ENCODE peak calls at places on chromosomes 11 and 22, in seven cellular contexts. One of them, this sample, is unnamed.

GRCh38 chr11:124415356-124415923 is 9.2 kb downstream of the OR8B4 start:
- DNase-seq in brain microvascular endothelial cell: peak; percentile 7
- DNase-seq in RWPE2: no peak
- DNase-seq in body of pancreas: peak; percentile 8
- DNase-seq in naive thymus-derived CD8-positive, alpha-beta T cell: no peak
- DNase-seq in retina: peak; percentile 33
- DNase-seq in NCI-H1105: peak; percentile 46
- DNase-seq in this sample: no peak

GRCh38 chr22:20531404-20532181 is 24.2 kb downstream of the MED15 start:
- DNase-seq in naive thymus-derived CD8-positive, alpha-beta T cell: no peak
- DNase-seq in brain microvascular endothelial cell: peak; percentile 78
- DNase-seq in body of pancreas: no peak
- DNase-seq in RWPE2: peak; percentile 93
- DNase-seq in retina: no peak
- DNase-seq in NCI-H1105: no peak
- DNase-seq in this sample: peak; percentile 78

GRCh38 chr22:20205964-20206708 is 55.3 kb upstream of the CCDC188 start:
- DNase-seq in retina: no peak
- DNase-seq in RWPE2: no peak
- DNase-seq in body of pancreas: peak; percentile 77
- DNase-seq in brain microvascular endothelial cell: peak; percentile 38
- DNase-seq in NCI-H1105: no peak
- DNase-seq in naive thymus-derived CD8-positive, alpha-beta T cell: peak; percentile 85
- DNase-seq in this sample: no peak

GRCh38 chr11:107844041-107844440 is 14.5 kb downstream of the SLC35F2 start:
- DNase-seq in naive thymus-derived CD8-positive, alpha-beta T cell: no peak
- DNase-seq in retina: no peak
- DNase-seq in NCI-H1105: no peak
- DNase-seq in RWPE2: peak; percentile 65
- DNase-seq in body of pancreas: no peak
- DNase-seq in brain microvascular endothelial cell: peak; percentile 32
- DNase-seq in this sample: no peak

GRCh38 chr22:29205598-29206371 is at the start of gene EMID1:
- DNase-seq in naive thymus-derived CD8-positive, alpha-beta T cell: no peak
- DNase-seq in body of pancreas: peak; percentile 60
- DNase-seq in brain microvascular endothelial cell: no peak
- DNase-seq in RWPE2: no peak
- DNase-seq in NCI-H1105: no peak
- DNase-seq in retina: peak; percentile 77
- DNase-seq in this sample: peak; percentile 90

GRCh38 chr22:32801436-32802290 is at the start of gene TIMP3:
- DNase-seq in RWPE2: no peak
- DNase-seq in retina: peak; percentile 77
- DNase-seq in brain microvascular endothelial cell: peak; percentile 72
- DNase-seq in naive thymus-derived CD8-positive, alpha-beta T cell: no peak
- DNase-seq in body of pancreas: peak; percentile 54
- DNase-seq in NCI-H1105: peak; percentile 42
- DNase-seq in this sample: peak; percentile 95

GRCh38 chr11:61896665-61897386 is 5.5 kb upstream of the FADS3 start:
- DNase-seq in naive thymus-derived CD8-positive, alpha-beta T cell: no peak
- DNase-seq in body of pancreas: no peak
- DNase-seq in NCI-H1105: no peak
- DNase-seq in RWPE2: no peak
- DNase-seq in brain microvascular endothelial cell: no peak
- DNase-seq in retina: no peak
- DNase-seq in this sample: no peak

GRCh38 chr11:116210663-116211062 is 562.1 kb downstream of the BUD13 start:
- DNase-seq in naive thymus-derived CD8-positive, alpha-beta T cell: no peak
- DNase-seq in body of pancreas: no peak
- DNase-seq in brain microvascular endothelial cell: no peak
- DNase-seq in retina: no peak
- DNase-seq in NCI-H1105: no peak
- DNase-seq in RWPE2: no peak
- DNase-seq in this sample: no peak

GRCh38 chr11:112805658-112806057 is 155.6 kb upstream of the NCAM1 start:
- DNase-seq in RWPE2: no peak
- DNase-seq in body of pancreas: no peak
- DNase-seq in naive thymus-derived CD8-positive, alpha-beta T cell: no peak
- DNase-seq in brain microvascular endothelial cell: no peak
- DNase-seq in retina: peak; percentile 55
- DNase-seq in NCI-H1105: no peak
- DNase-seq in this sample: no peak

GRCh38 chr11:64121637-64122410 is 44.1 kb downstream of the MACROD1 start:
- DNase-seq in brain microvascular endothelial cell: peak; percentile 84
- DNase-seq in retina: no peak
- DNase-seq in RWPE2: no peak
- DNase-seq in body of pancreas: no peak
- DNase-seq in NCI-H1105: no peak
- DNase-seq in naive thymus-derived CD8-positive, alpha-beta T cell: no peak
- DNase-seq in this sample: no peak

GRCh38 chr22:37775785-37776638 is 31.7 kb upstream of the GCAT start:
- DNase-seq in naive thymus-derived CD8-positive, alpha-beta T cell: no peak
- DNase-seq in NCI-H1105: no peak
- DNase-seq in RWPE2: no peak
- DNase-seq in body of pancreas: no peak
- DNase-seq in brain microvascular endothelial cell: no peak
- DNase-seq in retina: no peak
- DNase-seq in this sample: no peak

This sample was measured in SK-N-SH.